ENCODE peak calls at places on chromosome 16, in nine cellular contexts. E is ureter; G is NCI-H1092 treated with DMSO at 0.1 percent for 48 hours; P is mammary epithelial cell; O is pancreas; A is kidney tubule cell; X is ovary; H is astrocyte of the spinal cord; C is CD8-positive, alpha-beta T cell. F is an unnamed sample.

GRCh38 chr16:66326995-66327513 is 39.4 kb upstream of the CDH5 start:
- DNase-seq in E (peak), G (peak), P (no peak), O (peak), A (no peak), X (no peak), H (no peak), C (no peak), F (no peak)

GRCh38 chr16:46900464-46901235 is 16.5 kb downstream of the GPT2 start:
- DNase-seq in E (no peak), G (no peak), P (no peak), O (no peak), A (no peak), X (no peak), H (no peak), C (no peak), F (no peak)

GRCh38 chr16:1119766-1120611 is 23.9 kb upstream of the C1QTNF8 start:
- DNase-seq in E (no peak), G (no peak), P (no peak), O (no peak), A (no peak), X (no peak), H (no peak), C (no peak), F (no peak)

GRCh38 chr16:3401719-3402397 is 843 bp downstream of the ZNF174 start:
- DNase-seq in E (no peak), G (no peak), P (no peak), O (no peak), A (peak), X (no peak), H (peak), C (no peak), F (no peak)

GRCh38 chr16:80614908-80615696 is 74.3 kb downstream of the DYNLRB2 start:
- DNase-seq in E (peak), G (no peak), P (peak), O (no peak), A (peak), X (no peak), H (peak), C (no peak), F (no peak)

GRCh38 chr16:17346774-17347569 is 123.8 kb downstream of the XYLT1 start:
- DNase-seq in E (no peak), G (no peak), P (no peak), O (no peak), A (no peak), X (no peak), H (no peak), C (no peak), F (no peak)

GRCh38 chr16:13068912-13069583 is 167.7 kb downstream of the SHISA9 start:
- DNase-seq in E (no peak), G (no peak), P (no peak), O (no peak), A (no peak), X (no peak), H (no peak), C (no peak), F (no peak)

GRCh38 chr16:87474566-87474996 is 18.2 kb downstream of the ZCCHC14 start:
- DNase-seq in E (no peak), G (no peak), P (no peak), O (no peak), A (no peak), X (no peak), H (no peak), C (no peak), F (no peak)

GRCh38 chr16:14358697-14359305 is 271.3 kb downstream of the PARN start:
- DNase-seq in E (no peak), G (no peak), P (peak), O (no peak), A (no peak), X (no peak), H (no peak), C (no peak), F (peak)

GRCh38 chr16:73735018-73735417 is 561.6 kb upstream of the PSMD7 start:
- DNase-seq in E (no peak), G (no peak), P (peak), O (no peak), A (peak), X (no peak), H (peak), C (no peak), F (no peak)

GRCh38 chr16:23324727-23325126 is 22.6 kb downstream of the SCNN1B start:
- DNase-seq in E (peak), G (peak), P (no peak), O (peak), A (no peak), X (no peak), H (no peak), C (no peak), F (no peak)

GRCh38 chr16:28187595-28188004 is 24.2 kb downstream of the XPO6 start:
- DNase-seq in E (no peak), G (no peak), P (no peak), O (no peak), A (no peak), X (no peak), H (no peak), C (no peak), F (no peak)

GRCh38 chr16:11949527-11949926 is 7.7 kb upstream of the NPIPB2 start:
- DNase-seq in E (no peak), G (peak), P (peak), O (peak), A (peak), X (no peak), H (peak), C (no peak), F (peak)

GRCh38 chr16:16045311-16045710 is 95.9 kb downstream of the ABCC1 start:
- DNase-seq in E (no peak), G (no peak), P (peak), O (no peak), A (peak), X (no peak), H (no peak), C (no peak), F (no peak)

GRCh38 chr16:23114131-23114904 is 34.9 kb downstream of the USP31 start:
- DNase-seq in E (no peak), G (peak), P (no peak), O (no peak), A (no peak), X (no peak), H (no peak), C (no peak), F (peak)

GRCh38 chr16:46817961-46818360 is 13.0 kb downstream of the C16orf87 start:
- DNase-seq in E (no peak), G (no peak), P (no peak), O (no peak), A (no peak), X (no peak), H (peak), C (no peak), F (no peak)

GRCh38 chr16:19001788-19002187 is 18.1 kb downstream of the TMC7 start:
- DNase-seq in E (no peak), G (no peak), P (peak), O (no peak), A (peak), X (no peak), H (peak), C (no peak), F (no peak)

GRCh38 chr16:52581530-52581929 is 34.6 kb upstream of the TOX3 start:
- DNase-seq in E (no peak), G (no peak), P (no peak), O (no peak), A (no peak), X (no peak), H (no peak), C (no peak), F (peak)

GRCh38 chr16:77599793-77600415 is 122.4 kb upstream of the NUDT7 start:
- DNase-seq in E (no peak), G (peak), P (peak), O (no peak), A (peak), X (no peak), H (peak), C (no peak), F (no peak)

GRCh38 chr16:35370617-35371016 is 1911.2 kb downstream of the TP53TG3F start:
- DNase-seq in E (no peak), G (no peak), P (peak), O (no peak), A (no peak), X (no peak), H (no peak), C (no peak), F (no peak)

GRCh38 chr16:77059441-77059840 is 131.5 kb upstream of the MON1B start:
- DNase-seq in E (no peak), G (no peak), P (no peak), O (peak), A (no peak), X (no peak), H (no peak), C (no peak), F (no peak)

GRCh38 chr16:2167081-2167638 is 11.6 kb downstream of the TRAF7 start:
- DNase-seq in E (no peak), G (no peak), P (no peak), O (no peak), A (no peak), X (no peak), H (no peak), C (no peak), F (no peak)

GRCh38 chr16:3461120-3461519 is 17.6 kb downstream of the NAA60 start:
- DNase-seq in E (no peak), G (no peak), P (no peak), O (no peak), A (no peak), X (no peak), H (no peak), C (peak), F (no peak)

F was measured in DMS 273 treated with DMSO at 0.1 percent for 48 hours.